ENCODE peak calls at places on chromosomes 13 and 19, in nine cellular contexts. T is ELR; Y is heart right ventricle; F is HCT116; K is kidney glomerular epithelial cell; N is fibroblast of the conjunctiva; M is stimulated activated naive B cell treated with anti-CD40 and anti-IgM and Interleukin-4, amounts not matched to agents 10 μg/mL and 1 μg/mL and 100 μg/mL, for 72 hours; U is foreskin keratinocyte; D is NCI-H460. R is an unnamed sample.

GRCh38 chr13:43113603-43114002 is 90.2 kb downstream of the DNAJC15 start:
- DNase-seq in T (no peak), Y (no peak), F (no peak), K (no peak), N (no peak), M (no peak), U (no peak), D (no peak), R (no peak)

GRCh38 chr19:27909185-27909840 is 1303.6 kb downstream of the UQCRFS1 start:
- DNase-seq in T (no peak), Y (no peak), F (no peak), K (no peak), N (no peak), M (no peak), U (no peak), D (no peak), R (no peak)

GRCh38 chr13:97262058-97262457 is 39.9 kb downstream of the MBNL2 start:
- DNase-seq in T (no peak), Y (no peak), F (no peak), K (no peak), N (no peak), M (no peak), U (no peak), D (no peak), R (no peak)

GRCh38 chr13:37608750-37609339 is 10.3 kb upstream of the POSTN start:
- DNase-seq in T (peak; percentile 39), Y (no peak), F (no peak), K (no peak), N (no peak), M (no peak), U (no peak), D (no peak), R (no peak)

GRCh38 chr13:56988543-56988942 is 152.2 kb upstream of the PRR20A start:
- DNase-seq in T (no peak), Y (no peak), F (no peak), K (no peak), N (no peak), M (no peak), U (peak; percentile 66), D (no peak), R (no peak)

GRCh38 chr13:94711561-94712286 is 621 bp downstream of the SOX21 start:
- DNase-seq in T (peak; percentile 28), Y (no peak), F (no peak), K (no peak), N (no peak), M (no peak), U (peak; percentile 46), D (no peak), R (no peak)

GRCh38 chr19:45211751-45212381 is 33.3 kb downstream of the BLOC1S3 start:
- DNase-seq in T (no peak), Y (peak; percentile 72), F (no peak), K (no peak), N (no peak), M (no peak), U (no peak), D (no peak), R (no peak)

GRCh38 chr19:14248578-14249011 is 42.6 kb upstream of the ADGRL1 start:
- DNase-seq in T (peak; percentile 35), Y (peak; percentile 40), F (no peak), K (no peak), N (peak; percentile 35), M (no peak), U (no peak), D (no peak), R (peak; percentile 5)

GRCh38 chr19:48915757-48916156 is 15.6 kb downstream of the NUCB1 start:
- DNase-seq in T (no peak), Y (no peak), F (no peak), K (no peak), N (no peak), M (no peak), U (no peak), D (no peak), R (no peak)

GRCh38 chr19:2431318-2432055 is 4.1 kb upstream of the TIMM13 start:
- DNase-seq in T (no peak), Y (no peak), F (no peak), K (no peak), N (no peak), M (no peak), U (no peak), D (no peak), R (no peak)

GRCh38 chr13:32229443-32229842 is 85.7 kb downstream of the ZAR1L start:
- DNase-seq in T (no peak), Y (no peak), F (no peak), K (no peak), N (no peak), M (no peak), U (no peak), D (no peak), R (no peak)

GRCh38 chr19:56271096-56271495 is 1.5 kb upstream of the EDDM13 start:
- DNase-seq in T (no peak), Y (no peak), F (no peak), K (no peak), N (no peak), M (no peak), U (no peak), D (no peak), R (no peak)

GRCh38 chr19:29804493-29804892 is 7.3 kb upstream of the CCNE1 start:
- DNase-seq in T (no peak), Y (no peak), F (no peak), K (no peak), N (no peak), M (no peak), U (no peak), D (no peak), R (no peak)

GRCh38 chr19:10026744-10027143 is 13.5 kb downstream of the RDH8 start:
- DNase-seq in T (no peak), Y (no peak), F (no peak), K (no peak), N (no peak), M (no peak), U (no peak), D (no peak), R (no peak)

GRCh38 chr13:97141564-97142005 is 80.5 kb upstream of the MBNL2 start:
- DNase-seq in T (peak; percentile 92), Y (no peak), F (peak; percentile 90), K (peak; percentile 79), N (peak; percentile 64), M (no peak), U (peak; percentile 88), D (peak; percentile 80), R (peak; percentile 23)

GRCh38 chr19:55258476-55258827 is 365 bp downstream of the PPP6R1 start:
- DNase-seq in T (peak; percentile 15), Y (no peak), F (no peak), K (no peak), N (no peak), M (peak; percentile 38), U (no peak), D (no peak), R (no peak)

GRCh38 chr13:91426913-91427312 is 28.5 kb downstream of the GPC5 start:
- DNase-seq in T (no peak), Y (no peak), F (no peak), K (no peak), N (no peak), M (no peak), U (no peak), D (no peak), R (no peak)

GRCh38 chr19:15114153-15114540 is 6.9 kb downstream of the SYDE1 start:
- DNase-seq in T (peak; percentile 63), Y (no peak), F (no peak), K (no peak), N (peak; percentile 28), M (no peak), U (no peak), D (no peak), R (no peak)

GRCh38 chr19:42396248-42396541 is 6.1 kb upstream of the CNFN start:
- DNase-seq in T (no peak), Y (no peak), F (no peak), K (no peak), N (no peak), M (no peak), U (no peak), D (no peak), R (peak; percentile 5)

GRCh38 chr13:29934531-29935308 is 84.3 kb upstream of the UBL3 start:
- DNase-seq in T (no peak), Y (no peak), F (no peak), K (no peak), N (no peak), M (no peak), U (no peak), D (no peak), R (no peak)

GRCh38 chr13:42101821-42102580 is 53.6 kb downstream of the DGKH start:
- DNase-seq in T (no peak), Y (peak; percentile 24), F (no peak), K (no peak), N (no peak), M (no peak), U (no peak), D (no peak), R (no peak)

GRCh38 chr19:7679017-7679720 is 1.5 kb upstream of the TRAPPC5 start:
- DNase-seq in T (no peak), Y (no peak), F (no peak), K (no peak), N (no peak), M (peak; percentile 74), U (no peak), D (no peak), R (no peak)

GRCh38 chr13:73598021-73598712 is 536.0 kb downstream of the KLF12 start:
- DNase-seq in T (peak; percentile 80), Y (no peak), F (no peak), K (no peak), N (no peak), M (no peak), U (peak; percentile 94), D (peak; percentile 2), R (no peak)

GRCh38 chr13:75838366-75839017 is 202.4 kb downstream of the LMO7 start:
- DNase-seq in T (no peak), Y (no peak), F (no peak), K (no peak), N (no peak), M (no peak), U (no peak), D (no peak), R (no peak)

GRCh38 chr19:36838784-36839324 is 667 bp upstream of the ZNF790 start:
- DNase-seq in T (no peak), Y (no peak), F (no peak), K (no peak), N (no peak), M (no peak), U (no peak), D (no peak), R (no peak)

GRCh38 chr19:11736696-11737095 is 2.0 kb downstream of the ZNF823 start:
- DNase-seq in T (peak; percentile 64), Y (peak; percentile 31), F (no peak), K (no peak), N (peak; percentile 4), M (peak; percentile 71), U (peak; percentile 20), D (no peak), R (no peak)

GRCh38 chr13:31105856-31106255 is 55.8 kb downstream of the HSPH1 start:
- DNase-seq in T (no peak), Y (no peak), F (no peak), K (no peak), N (no peak), M (no peak), U (no peak), D (no peak), R (no peak)

GRCh38 chr13:49976314-49977258 is 20.3 kb upstream of the TRIM13 start:
- DNase-seq in T (peak; percentile 74), Y (peak; percentile 71), F (peak; percentile 47), K (peak; percentile 50), N (peak; percentile 61), M (peak; percentile 24), U (peak; percentile 60), D (peak; percentile 68), R (peak; percentile 37)

GRCh38 chr19:45164577-45165335 is 4.0 kb upstream of the NKPD1 start:
- DNase-seq in T (peak; percentile 64), Y (peak; percentile 37), F (peak; percentile 83), K (peak; percentile 30), N (peak; percentile 30), M (peak; percentile 81), U (peak; percentile 62), D (no peak), R (no peak)

GRCh38 chr13:113454936-113455335 is 1.6 kb upstream of the ADPRHL1 start:
- DNase-seq in T (no peak), Y (no peak), F (no peak), K (no peak), N (no peak), M (no peak), U (no peak), D (no peak), R (no peak)

GRCh38 chr13:80126382-80127068 is 214.4 kb downstream of the SPRY2 start:
- DNase-seq in T (no peak), Y (no peak), F (no peak), K (no peak), N (no peak), M (no peak), U (no peak), D (no peak), R (no peak)

R was measured in AG09319.